ENCODE peak calls at places on chromosomes 5 and 9, in eight cellular contexts. W, D, O, S, F, E, X and G are unnamed samples.

GRCh38 chr5:114010362-114010761 is 351.5 kb upstream of the KCNN2 start:
- DNase-seq in W (peak), D (peak), O (peak), S (no peak), F (no peak), E (peak), X (peak), G (peak)

GRCh38 chr5:137730331-137730730 is 5.6 kb downstream of the KLHL3 start:
- DNase-seq in W (peak), D (no peak), O (peak), S (no peak), F (no peak), E (no peak), X (peak), G (no peak)

GRCh38 chr5:145484195-145484594 is 350.9 kb downstream of the PRELID2 start:
- DNase-seq in W (peak), D (peak), O (peak), S (peak), F (no peak), E (peak), X (peak), G (peak)

GRCh38 chr9:88953401-88954029 is 37.8 kb upstream of the S1PR3 start:
- DNase-seq in W (peak), D (no peak), O (peak), S (no peak), F (no peak), E (peak), X (peak), G (peak)

GRCh38 chr9:132806723-132807421 is 71.2 kb downstream of the AK8 start:
- DNase-seq in W (no peak), D (no peak), O (no peak), S (no peak), F (no peak), E (no peak), X (peak), G (no peak)

GRCh38 chr5:168086104-168086610 is 205.3 kb upstream of the WWC1 start:
- DNase-seq in W (no peak), D (peak), O (no peak), S (peak), F (no peak), E (peak), X (no peak), G (peak)

GRCh38 chr9:113997610-113998009 is 80.5 kb downstream of the AMBP start:
- DNase-seq in W (no peak), D (no peak), O (no peak), S (no peak), F (no peak), E (no peak), X (no peak), G (no peak)

GRCh38 chr9:109705515-109705914 is 74.5 kb upstream of the PALM2AKAP2 start:
- DNase-seq in W (peak), D (no peak), O (peak), S (no peak), F (no peak), E (peak), X (peak), G (peak)

GRCh38 chr5:180647465-180647864 is 1.9 kb downstream of the FLT4 start:
- DNase-seq in W (no peak), D (no peak), O (no peak), S (no peak), F (no peak), E (no peak), X (no peak), G (no peak)

GRCh38 chr5:66307647-66308257 is 163.7 kb downstream of the SREK1 start:
- DNase-seq in W (peak), D (peak), O (peak), S (peak), F (no peak), E (peak), X (peak), G (peak)

GRCh38 chr5:111151998-111152397 is 59.9 kb downstream of the WDR36 start:
- DNase-seq in W (no peak), D (no peak), O (no peak), S (no peak), F (no peak), E (no peak), X (no peak), G (no peak)

GRCh38 chr9:90975666-90976538 is 174.3 kb downstream of the SYK start:
- DNase-seq in W (no peak), D (no peak), O (no peak), S (no peak), F (no peak), E (no peak), X (no peak), G (no peak)

GRCh38 chr5:106174903-106175302 is 1495.8 kb downstream of the EFNA5 start:
- DNase-seq in W (no peak), D (peak), O (no peak), S (no peak), F (no peak), E (no peak), X (peak), G (no peak)

GRCh38 chr9:37300620-37301368 is 121.7 kb upstream of the GRHPR start:
- DNase-seq in W (peak), D (no peak), O (peak), S (no peak), F (no peak), E (peak), X (peak), G (no peak)

GRCh38 chr9:94866770-94867169 is 140.3 kb downstream of the AOPEP start:
- DNase-seq in W (peak), D (no peak), O (peak), S (no peak), F (no peak), E (no peak), X (peak), G (no peak)

GRCh38 chr5:125412561-125413535 is 666.4 kb upstream of the ZNF608 start:
- DNase-seq in W (peak), D (peak), O (peak), S (peak), F (peak), E (peak), X (peak), G (peak)

GRCh38 chr5:29162297-29162696 is 2031.2 kb upstream of the CDH6 start:
- DNase-seq in W (no peak), D (no peak), O (no peak), S (no peak), F (no peak), E (no peak), X (no peak), G (no peak)

GRCh38 chr5:10246761-10247160 is 2.9 kb downstream of the ATPSCKMT start:
- DNase-seq in W (no peak), D (no peak), O (no peak), S (no peak), F (no peak), E (no peak), X (no peak), G (no peak)

GRCh38 chr5:76818844-76819831 is at the start of gene F2RL1:
- DNase-seq in W (peak), D (no peak), O (peak), S (peak), F (peak), E (peak), X (peak), G (peak)

GRCh38 chr5:73507062-73507461 is 8.8 kb downstream of the BTF3 start:
- DNase-seq in W (no peak), D (no peak), O (no peak), S (no peak), F (no peak), E (peak), X (peak), G (no peak)

GRCh38 chr9:5455181-5455580 is 4.8 kb downstream of the CD274 start:
- DNase-seq in W (peak), D (no peak), O (peak), S (no peak), F (no peak), E (peak), X (peak), G (peak)

GRCh38 chr9:126375386-126375785 is 48.8 kb downstream of the MVB12B start:
- DNase-seq in W (peak), D (no peak), O (peak), S (no peak), F (no peak), E (peak), X (peak), G (peak)

DNA sequence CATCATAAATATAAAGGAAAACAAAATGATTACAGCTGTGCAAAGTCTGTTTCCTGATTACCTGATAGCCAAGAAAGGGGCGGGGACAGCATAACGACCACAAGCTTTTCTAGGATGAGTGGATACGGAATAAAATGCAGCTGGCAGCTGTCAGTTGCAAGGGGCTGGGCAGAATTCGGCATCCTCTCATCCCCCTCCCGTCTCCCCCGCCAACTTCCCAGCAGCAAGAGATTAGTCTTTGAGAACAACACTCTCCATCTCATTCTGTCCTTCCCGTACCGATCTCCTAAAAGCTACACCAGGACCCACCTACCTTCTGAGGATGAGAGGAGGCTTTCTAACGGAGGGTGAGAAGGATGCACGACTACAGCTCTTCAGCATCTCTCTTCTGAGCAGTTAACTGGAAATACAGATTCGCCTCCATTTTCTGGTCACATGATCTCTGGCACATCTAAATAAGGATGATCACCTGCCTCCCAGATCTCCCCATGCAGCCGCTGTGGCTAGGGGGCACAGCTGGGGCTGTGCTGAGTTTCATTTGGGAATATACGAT is 72.4 kb upstream of the PCA3 start:
- DNase-seq in W (no peak), D (no peak), O (peak), S (no peak), F (no peak), E (peak), X (peak), G (no peak)
- H3K4me3 ChIP-seq in W (peak), D (peak), O (peak), S (peak), F (peak), E (peak), X (peak), G (peak)

GRCh38 chr9:20188616-20189212 is 399.9 kb upstream of the SLC24A2 start:
- DNase-seq in W (no peak), D (no peak), O (no peak), S (no peak), F (no peak), E (no peak), X (no peak), G (no peak)

GRCh38 chr9:20189871-20190270 is 401.0 kb upstream of the SLC24A2 start:
- DNase-seq in W (no peak), D (no peak), O (no peak), S (no peak), F (no peak), E (no peak), X (no peak), G (no peak)

GRCh38 chr9:20186823-20187222 is 398.0 kb upstream of the SLC24A2 start:
- DNase-seq in W (no peak), D (no peak), O (no peak), S (no peak), F (no peak), E (no peak), X (no peak), G (no peak)

GRCh38 chr9:20187318-20187717 is 398.5 kb upstream of the SLC24A2 start:
- DNase-seq in W (no peak), D (no peak), O (no peak), S (no peak), F (no peak), E (no peak), X (no peak), G (no peak)

DNA sequence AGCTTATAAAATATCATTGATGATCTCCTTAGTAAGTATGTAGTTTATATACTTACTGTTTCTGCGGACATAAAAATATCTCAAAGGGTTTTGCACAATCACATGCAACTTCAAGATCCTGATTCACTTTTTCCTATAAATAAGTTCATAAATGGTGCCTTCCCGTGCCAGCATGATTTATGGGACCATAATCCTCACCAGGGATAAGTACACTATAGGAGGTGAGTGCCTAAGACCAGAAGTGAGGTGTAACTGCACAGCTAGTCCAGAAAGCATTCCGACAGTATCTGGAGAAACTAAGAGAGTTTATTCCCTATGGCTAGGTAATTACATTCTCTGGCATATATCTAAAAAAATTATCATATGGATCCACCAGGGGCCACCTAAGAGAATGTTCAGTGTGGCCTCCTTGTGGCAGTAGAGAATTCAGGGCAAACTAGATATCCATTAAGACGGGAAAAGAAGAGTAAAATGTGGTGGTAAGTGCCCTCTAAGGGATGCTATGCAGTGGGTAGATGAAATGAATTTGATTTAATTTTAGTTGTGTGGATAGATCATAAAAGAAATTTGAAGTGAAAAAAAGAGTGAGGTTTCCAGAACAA is 402.5 kb upstream of the SLC24A2 start:
- DNase-seq in W (no peak), D (no peak), O (no peak), S (no peak), F (no peak), E (no peak), X (peak), G (peak)
- TF ChIP-seq CTCF in W (peak), D (peak), O (no peak), S (no peak), F (no peak), E (peak), X (peak), G (no peak)

GRCh38 chr9:136713555-136713949 is 1.2 kb downstream of the DIPK1B start:
- DNase-seq in W (no peak), D (no peak), O (no peak), S (no peak), F (peak), E (peak), X (no peak), G (no peak)
- H3K4me3 ChIP-seq in W (no peak), D (peak), O (no peak), S (peak), F (peak), E (peak), X (no peak), G (no peak)

GRCh38 chr5:82106806-82107205 is 135.0 kb downstream of the ATG10 start:
- DNase-seq in W (no peak), D (no peak), O (no peak), S (no peak), F (no peak), E (peak), X (peak), G (no peak)

GRCh38 chr5:82106207-82106606 is 134.4 kb downstream of the ATG10 start:
- DNase-seq in W (peak), D (no peak), O (no peak), S (no peak), F (no peak), E (peak), X (peak), G (peak)

GRCh38 chr5:82105457-82105856 is 133.6 kb downstream of the ATG10 start:
- DNase-seq in W (peak), D (no peak), O (no peak), S (peak), F (no peak), E (no peak), X (peak), G (no peak)

GRCh38 chr5:82109013-82109412 is 137.2 kb downstream of the ATG10 start:
- DNase-seq in W (no peak), D (no peak), O (no peak), S (no peak), F (no peak), E (no peak), X (no peak), G (no peak)

GRCh38 chr5:82107277-82107676 is 135.5 kb downstream of the ATG10 start:
- DNase-seq in W (peak), D (no peak), O (peak), S (peak), F (no peak), E (peak), X (peak), G (peak)
- TF ChIP-seq CTCF in W (peak), D (peak), O (peak), S (peak), F (peak), E (peak), X (peak), G (peak)

DNA sequence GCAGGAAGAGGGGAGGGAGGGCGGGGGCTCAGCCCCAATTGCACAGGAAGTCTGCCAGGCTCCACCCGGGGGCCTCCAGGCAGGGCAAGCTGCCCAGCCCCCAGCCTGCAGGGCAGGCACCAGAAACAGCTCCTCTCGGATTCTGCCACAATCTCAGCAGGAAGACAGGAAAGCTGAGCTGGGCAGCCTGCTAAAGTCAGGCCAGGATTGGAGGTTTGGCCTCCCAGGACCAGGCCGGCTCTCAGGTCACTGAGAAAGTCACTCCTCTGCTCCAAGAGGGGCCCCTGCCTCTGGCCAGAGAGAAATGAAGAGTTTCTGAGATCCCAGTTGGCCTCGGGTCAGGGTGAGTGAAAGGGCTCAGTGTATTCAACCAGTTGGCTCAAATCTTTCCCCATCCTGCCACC is 54.6 kb upstream of the STXBP1 start:
- DNase-seq in W (no peak), D (no peak), O (peak), S (no peak), F (peak), E (peak), X (no peak), G (peak)
- H3K4me3 ChIP-seq in W (no peak), D (no peak), O (no peak), S (no peak), F (no peak), E (no peak), X (no peak), G (peak)

DNA sequence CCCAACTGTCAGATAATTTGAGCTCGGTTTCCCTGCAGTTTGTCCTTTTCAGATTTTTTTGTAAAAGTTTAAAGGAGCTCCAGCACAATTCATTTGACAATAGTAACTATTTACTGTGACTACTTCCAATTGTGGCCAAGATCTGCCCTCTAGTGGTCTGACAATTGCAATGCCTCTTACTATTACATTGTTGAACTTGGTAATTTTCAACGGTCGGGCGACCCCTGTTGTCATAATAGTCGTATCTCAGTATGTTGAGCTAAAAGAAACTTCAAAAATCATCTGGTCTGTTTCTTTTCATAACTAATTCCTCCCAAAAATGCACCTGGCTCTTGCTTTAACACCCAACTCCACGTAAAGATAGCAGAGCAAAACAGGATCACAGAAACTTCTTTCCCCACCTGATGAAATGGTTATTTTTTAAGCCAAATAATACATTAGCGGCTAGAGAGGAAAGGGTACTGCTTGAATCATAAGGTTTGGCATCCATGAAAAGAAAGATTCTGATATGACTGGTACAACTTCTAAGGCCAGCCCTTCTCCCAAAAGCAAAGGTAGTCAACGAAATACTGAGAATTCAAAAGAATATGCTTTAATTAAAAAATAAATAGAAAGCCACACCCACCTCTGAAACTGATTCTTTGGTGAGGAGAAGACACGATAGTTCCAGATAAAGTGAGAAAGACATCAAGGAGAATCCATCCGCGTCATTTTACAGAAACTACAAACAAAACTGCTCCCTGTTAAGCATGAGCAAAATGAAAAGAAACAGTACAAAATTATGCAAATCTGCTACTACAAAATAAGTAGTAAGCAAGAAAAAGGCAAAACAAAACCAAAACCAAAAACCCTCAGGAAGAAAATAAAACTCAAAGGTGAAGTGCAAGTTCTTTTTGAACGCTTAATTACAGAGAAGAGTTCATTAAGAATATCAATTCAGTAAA is 76.9 kb upstream of the HTR4 start:
- DNase-seq in W (peak), D (peak), O (peak), S (peak), F (no peak), E (peak), X (peak), G (peak)
- TF ChIP-seq CTCF in W (peak), D (peak), O (peak), S (peak), F (peak), E (peak), X (peak), G (peak)